ENCODE peak calls at places on chromosome 4, in seven cellular contexts. B is A549, I is upper lobe of right lung, U is WERI-Rb-1, H is cardiac muscle cell, N is heart right ventricle, X is mesothelial cell of epicardium. E is an unnamed sample.

GRCh38 chr4:26473893-26474292 is 16.4 kb downstream of the CCKAR start:
- DNase-seq in B (no peak), I (no peak), U (no peak), H (no peak), N (no peak), X (no peak), E (no peak)

GRCh38 chr4:123484291-123484926 is 87.8 kb downstream of the SPRY1 start:
- DNase-seq in B (no peak), I (no peak), U (no peak), H (no peak), N (no peak), X (no peak), E (no peak)

GRCh38 chr4:185810746-185811508 is 1.1 kb downstream of the SORBS2 start:
- DNase-seq in B (no peak), I (no peak), U (no peak), H (no peak), N (no peak), X (no peak), E (no peak)

GRCh38 chr4:131613086-131613823 is 1535.8 kb upstream of the PCDH10 start:
- DNase-seq in B (no peak), I (no peak), U (no peak), H (no peak), N (no peak), X (no peak), E (no peak)

GRCh38 chr4:78776031-78776728 is at the start of gene BMP2K:
- DNase-seq in B (peak), I (peak), U (peak), H (peak), N (peak), X (peak), E (no peak)

GRCh38 chr4:67134616-67135015 is 410.7 kb downstream of the CENPC start:
- DNase-seq in B (no peak), I (no peak), U (no peak), H (no peak), N (no peak), X (no peak), E (no peak)

GRCh38 chr4:163672751-163673150 is 178.3 kb downstream of the TMA16 start:
- DNase-seq in B (no peak), I (no peak), U (peak), H (no peak), N (no peak), X (no peak), E (no peak)

GRCh38 chr4:158170691-158171455 is 2.0 kb downstream of the GASK1B start:
- DNase-seq in B (no peak), I (peak), U (peak), H (no peak), N (peak), X (no peak), E (peak)

GRCh38 chr4:52840531-52841350 is 21.4 kb upstream of the RASL11B start:
- DNase-seq in B (no peak), I (no peak), U (no peak), H (no peak), N (no peak), X (no peak), E (no peak)

GRCh38 chr4:145341381-145341780 is 140.3 kb upstream of the SMAD1 start:
- DNase-seq in B (no peak), I (no peak), U (no peak), H (no peak), N (no peak), X (no peak), E (no peak)

GRCh38 chr4:27079056-27079455 is 218.4 kb downstream of the STIM2 start:
- DNase-seq in B (no peak), I (no peak), U (no peak), H (no peak), N (no peak), X (no peak), E (no peak)

DNA sequence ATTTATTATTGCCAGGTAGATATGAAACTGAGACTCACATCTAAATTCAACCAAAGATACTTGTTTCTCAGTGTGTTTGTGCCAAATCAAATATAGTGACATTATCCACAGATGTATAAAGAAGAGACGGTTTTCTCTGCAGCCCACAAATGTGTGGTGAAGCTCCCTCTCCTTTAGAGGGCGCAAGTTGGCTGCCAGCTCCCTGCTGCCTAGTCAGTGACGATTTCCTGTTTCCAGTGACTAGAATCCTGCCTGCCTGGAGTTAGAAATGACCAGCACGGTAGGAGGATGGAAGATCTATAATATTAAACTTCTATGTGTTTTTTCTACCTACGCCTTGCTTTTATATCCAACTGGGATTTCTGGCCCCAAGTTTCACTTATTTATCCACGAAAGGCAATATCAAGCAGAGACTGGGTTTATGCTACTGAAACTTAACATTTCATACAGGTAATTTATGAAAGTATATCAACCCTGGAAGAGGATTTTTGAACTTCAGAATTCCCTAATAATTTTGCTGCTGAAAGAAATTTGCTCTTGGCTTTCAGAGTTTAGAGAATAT is 1793.7 kb upstream of the TENM3 start:
- DNase-seq in B (peak), I (no peak), U (peak), H (peak), N (no peak), X (no peak), E (no peak)
- TF ChIP-seq CTCF in B (peak), I (peak), U (peak), H (no peak), N (no peak), X (peak), E (no peak)

GRCh38 chr4:99457270-99457669 is 22.1 kb upstream of the ADH7 start:
- DNase-seq in B (no peak), I (no peak), U (peak), H (peak), N (no peak), X (no peak), E (no peak)
- TF ChIP-seq CTCF in B (no peak), I (no peak), U (peak), H (peak), N (no peak), X (no peak), E (no peak)

GRCh38 chr4:173492315-173492714 is 37.7 kb downstream of the HAND2 start:
- DNase-seq in B (no peak), I (no peak), U (no peak), H (no peak), N (no peak), X (no peak), E (no peak)

GRCh38 chr4:173490256-173490655 is 39.8 kb downstream of the HAND2 start:
- DNase-seq in B (no peak), I (no peak), U (no peak), H (no peak), N (no peak), X (no peak), E (no peak)

GRCh38 chr4:173490817-173491518 is 39.1 kb downstream of the HAND2 start:
- DNase-seq in B (no peak), I (no peak), U (no peak), H (no peak), N (no peak), X (no peak), E (no peak)

GRCh38 chr4:173494013-173494970 is 35.7 kb downstream of the HAND2 start:
- DNase-seq in B (peak), I (peak), U (peak), H (peak), N (peak), X (no peak), E (no peak)

GRCh38 chr4:173493041-173493440 is 37.0 kb downstream of the HAND2 start:
- DNase-seq in B (no peak), I (no peak), U (no peak), H (no peak), N (no peak), X (no peak), E (no peak)
- TF ChIP-seq CTCF in B (no peak), I (no peak), U (no peak), H (no peak), N (no peak), X (no peak), E (no peak)

DNA sequence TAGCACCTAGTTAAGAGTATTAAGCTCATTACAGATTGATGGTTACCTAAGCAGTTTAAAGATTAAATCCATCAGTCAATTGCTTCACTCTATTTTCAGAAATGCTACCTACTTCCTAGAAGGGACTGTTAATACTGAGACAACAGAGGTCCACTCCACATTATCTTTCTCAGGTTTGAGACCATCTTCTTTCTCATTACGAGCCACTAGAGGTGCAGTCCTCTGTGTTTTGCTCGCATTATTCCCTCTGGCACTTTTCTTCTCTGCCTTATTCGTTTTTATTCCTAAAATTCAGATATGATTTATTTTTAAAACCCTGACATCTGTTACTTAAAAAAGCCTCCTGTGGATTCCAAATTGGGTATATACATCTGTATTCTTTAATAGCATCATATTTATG is 459.1 kb downstream of the FSTL5 start:
- DNase-seq in B (no peak), I (no peak), U (peak), H (no peak), N (no peak), X (no peak), E (no peak)
- TF ChIP-seq CTCF in B (no peak), I (no peak), U (peak), H (no peak), N (no peak), X (no peak), E (no peak)

DNA sequence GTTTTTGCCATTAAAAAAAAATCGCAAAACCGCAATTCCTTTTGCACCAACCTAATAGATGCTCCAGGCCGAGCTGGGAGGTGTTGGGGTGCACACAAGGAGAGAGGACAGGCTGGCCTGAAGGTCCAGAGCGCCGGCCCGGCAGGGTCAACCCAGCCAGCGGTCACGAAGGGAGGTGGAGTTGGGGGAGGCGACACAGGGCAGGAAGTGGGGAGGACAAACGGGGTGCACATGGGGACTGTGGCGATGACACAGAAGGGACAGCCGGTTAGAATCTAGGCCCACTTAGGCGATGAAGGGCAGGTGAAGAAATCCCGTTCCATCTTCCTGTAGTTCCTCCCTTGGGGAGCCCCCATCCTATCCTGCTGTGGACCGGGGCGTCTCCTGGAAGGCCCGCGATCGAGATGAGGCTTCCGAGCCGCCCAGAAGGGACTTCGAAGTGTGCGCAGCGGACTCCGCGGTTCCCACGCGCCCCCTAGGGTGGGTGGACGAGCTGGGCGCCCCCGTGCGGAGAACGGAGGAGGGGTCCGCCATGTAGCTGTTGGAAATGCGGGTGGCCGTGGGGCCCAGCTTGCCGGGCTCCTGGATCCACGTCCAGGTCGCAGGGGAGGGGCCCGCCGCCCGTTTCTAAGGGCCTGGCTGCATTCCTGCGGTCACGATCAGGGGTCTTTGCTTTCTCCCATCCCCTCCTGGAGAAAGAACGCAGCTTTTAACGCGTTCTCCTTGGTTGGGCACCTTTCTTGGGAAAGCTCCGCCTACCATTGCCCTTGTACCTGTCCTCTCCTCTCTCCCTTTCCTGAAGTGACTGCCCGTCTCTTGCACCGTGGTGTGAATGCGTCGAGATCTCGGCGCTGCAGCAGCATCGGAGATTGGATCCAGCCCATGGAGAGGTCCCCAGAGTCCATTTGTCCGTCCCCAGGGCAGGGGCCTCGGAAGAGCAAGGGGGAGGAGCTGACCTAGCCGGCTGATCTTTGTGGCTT is 17.0 kb upstream of the HPF1 start:
- DNase-seq in B (no peak), I (no peak), U (no peak), H (peak), N (peak), X (no peak), E (no peak)
- TF ChIP-seq CTCF in B (no peak), I (peak), U (no peak), H (peak), N (peak), X (no peak), E (no peak)

GRCh38 chr4:64713256-64713840 is 304.1 kb upstream of the TECRL start:
- DNase-seq in B (no peak), I (no peak), U (no peak), H (peak), N (no peak), X (no peak), E (no peak)
- TF ChIP-seq CTCF in B (peak), I (peak), U (peak), H (peak), N (no peak), X (peak), E (no peak)

DNA sequence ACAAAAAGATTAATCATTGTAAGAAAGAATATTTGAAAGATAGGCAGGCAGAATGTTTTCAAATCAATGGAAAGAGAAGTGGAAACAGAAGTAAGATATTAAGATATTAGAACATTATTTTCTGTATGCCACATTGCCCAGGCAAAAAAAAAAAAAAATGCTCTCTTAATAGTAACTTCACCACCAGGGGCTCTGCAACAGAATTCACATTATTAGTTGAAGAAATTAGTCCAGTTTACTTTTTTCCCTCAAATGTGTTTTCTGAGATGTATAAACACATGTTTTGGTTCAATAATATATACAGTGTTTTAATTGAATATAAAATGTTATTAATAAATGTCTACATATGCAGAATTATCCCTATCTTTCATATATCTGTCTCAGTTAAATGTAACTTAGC is 78.0 kb upstream of the ADAD1 start:
- DNase-seq in B (no peak), I (no peak), U (no peak), H (no peak), N (no peak), X (no peak), E (no peak)
- TF ChIP-seq CTCF in B (no peak), I (peak), U (no peak), H (peak), N (no peak), X (no peak), E (no peak)

GRCh38 chr4:71709961-71710360 is 73.9 kb downstream of the GC start:
- DNase-seq in B (no peak), I (no peak), U (no peak), H (peak), N (no peak), X (no peak), E (no peak)
- TF ChIP-seq CTCF in B (peak), I (no peak), U (no peak), H (peak), N (no peak), X (no peak), E (no peak)

GRCh38 chr4:184143770-184144564 is 73.7 kb downstream of the ENPP6 start:
- DNase-seq in B (no peak), I (no peak), U (no peak), H (peak), N (peak), X (no peak), E (no peak)
- TF ChIP-seq CTCF in B (no peak), I (no peak), U (peak), H (no peak), N (no peak), X (no peak), E (no peak)